ENCODE peak calls at places on chromosomes 16 and 17, in ten cellular contexts. G, X, W, T, U, J, R, P, C and Y are unnamed samples.
A peak's percentile ranks its signal among the peaks of the same experiment; 100 is the strongest.

GRCh38 chr16:20114356-20114755 is 40.7 kb upstream of the GPR139 start:
- DNase-seq in J (peak; percentile 2), G (peak; percentile 63), R (peak; percentile 91), U (no peak), C (no peak), W (no peak), T (no peak), P (no peak), X (no peak), Y (no peak)

GRCh38 chr16:30837904-30838303 is 50.9 kb upstream of the ZNF629 start:
- DNase-seq in U (no peak), G (no peak), W (no peak), P (no peak), R (no peak), C (no peak), T (no peak), X (no peak), J (no peak), Y (no peak)

GRCh38 chr17:40560592-40561293 is 4.5 kb downstream of the CCR7 start:
- DNase-seq in R (peak; percentile 49), X (no peak), T (no peak), W (no peak), G (peak; percentile 49), J (no peak), P (no peak), U (peak; percentile 88), C (no peak), Y (no peak)

GRCh38 chr16:84177740-84178070 is 9.2 kb downstream of the TAF1C start:
- DNase-seq in U (peak; percentile 21), X (no peak), W (no peak), T (no peak), J (no peak), R (peak; percentile 22), P (no peak), G (no peak), C (peak; percentile 21), Y (no peak)

GRCh38 chr16:69709456-69710084 is 16.8 kb downstream of the NQO1 start:
- DNase-seq in T (no peak), U (no peak), C (no peak), W (no peak), X (no peak), J (peak; percentile 67), G (no peak), R (peak; percentile 79), P (no peak), Y (no peak)

GRCh38 chr16:89924298-89924924 is 1.3 kb downstream of the TUBB3 start:
- DNase-seq in J (peak; percentile 89), X (peak; percentile 87), C (no peak), R (peak; percentile 36), G (peak; percentile 43), P (no peak), W (no peak), T (no peak), U (peak; percentile 37), Y (no peak)

GRCh38 chr16:66713076-66713475 is 16.5 kb upstream of the CMTM4 start:
- DNase-seq in T (no peak), G (no peak), J (peak; percentile 8), R (no peak), U (no peak), W (no peak), C (no peak), X (no peak), P (no peak), Y (no peak)

GRCh38 chr17:51371732-51372151 is 111.4 kb downstream of the UTP18 start:
- DNase-seq in J (peak; percentile 88), R (peak; percentile 86), X (peak; percentile 81), U (peak; percentile 56), W (peak; percentile 39), C (no peak), P (peak; percentile 28), G (peak; percentile 70), T (no peak), Y (peak; percentile 78)

GRCh38 chr16:11432856-11433395 is 87.7 kb downstream of the RMI2 start:
- DNase-seq in G (no peak), J (peak; percentile 39), R (no peak), P (no peak), W (no peak), X (no peak), T (no peak), U (no peak), C (no peak), Y (no peak)

GRCh38 chr17:43356999-43357398 is 41.8 kb upstream of the ARL4D start:
- DNase-seq in J (no peak), X (no peak), U (no peak), G (peak; percentile 70), P (no peak), C (no peak), W (no peak), T (no peak), R (peak; percentile 91), Y (no peak)